ENCODE peak calls at places on chromosomes 12 and 14, in four cellular contexts. N, R, X and B are unnamed samples. For H3K4me1, the result is how much of the 10 kb centered on the place peaks cover.

GRCh38 chr14:55339770-55340169 is 68.5 kb downstream of the FBXO34 start:
- DNase-seq in R (no peak), X (no peak), N (no peak), B (no peak)

GRCh38 chr12:1798734-1799067 is 21.7 kb upstream of the LRTM2 start:
- DNase-seq in X (no peak), R (peak), N (peak), B (no peak)

GRCh38 chr12:94202245-94203180 is 54.1 kb downstream of the PLXNC1 start:
- DNase-seq in X (no peak), R (no peak), N (no peak), B (no peak)

GRCh38 chr14:87864356-87865230 is 128.4 kb downstream of the GALC start:
- DNase-seq in N (no peak), R (no peak), X (no peak), B (no peak)

GRCh38 chr12:49664591-49665146 is 41.3 kb downstream of the PRPF40B start:
- DNase-seq in X (no peak), N (no peak), R (no peak), B (no peak)

GRCh38 chr12:42673535-42673934 is 84.0 kb upstream of the PRICKLE1 start:
- DNase-seq in X (no peak), N (no peak), R (no peak), B (no peak)

GRCh38 chr12:104720346-104721064 is 237.6 kb downstream of the SLC41A2 start:
- DNase-seq in N (no peak), X (peak), R (no peak), B (no peak)

GRCh38 chr14:69044965-69045555 is 66.0 kb upstream of the ACTN1 start:
- DNase-seq in X (peak), R (no peak), N (no peak), B (no peak)

GRCh38 chr12:11830298-11830937 is 180.9 kb downstream of the ETV6 start:
- DNase-seq in X (no peak), N (no peak), R (no peak), B (no peak)

GRCh38 chr12:72272731-72273498 is 745 bp downstream of the TRHDE start:
- DNase-seq in R (no peak), N (peak), X (peak), B (peak)

GRCh38 chr14:105480807-105481801 is 5.6 kb upstream of the CRIP1 start:
- DNase-seq in N (peak), R (peak), X (peak), B (peak)

GRCh38 chr14:92519246-92520101 is 5.9 kb downstream of the RIN3 start:
- DNase-seq in X (no peak), N (no peak), R (no peak), B (no peak)

GRCh38 chr12:10771132-10771733 is 31.2 kb downstream of the TAS2R7 start:
- DNase-seq in N (no peak), X (peak), R (no peak), B (no peak)

GRCh38 chr14:93949511-93950075 is 22.4 kb downstream of the FAM181A start:
- DNase-seq in X (no peak), R (no peak), N (no peak), B (no peak)

GRCh38 chr12:69059465-69060457 is 126.8 kb upstream of the CPM start:
- DNase-seq in R (no peak), N (no peak), X (peak), B (no peak)

GRCh38 chr12:117151195-117152031 is 38.9 kb downstream of the FBXO21 start:
- DNase-seq in R (peak), X (no peak), N (peak), B (peak)

GRCh38 chr14:105391541-105391940 is 6.8 kb upstream of the TEX22 start:
- DNase-seq in N (no peak), R (no peak), X (no peak), B (no peak)

GRCh38 chr12:2925322-2925995 is 33.7 kb upstream of the TEAD4 start:
- DNase-seq in N (no peak), X (no peak), R (no peak), B (no peak)

GRCh38 chr12:115075552-115076170 is 391.7 kb upstream of the TBX3 start:
- DNase-seq in R (no peak), N (no peak), X (no peak), B (no peak)

GRCh38 chr12:234891-235415 is 21.0 kb upstream of the SLC6A12 start:
- DNase-seq in X (no peak), N (no peak), R (no peak), B (peak)

GRCh38 chr12:49838973-49839633 is 3.8 kb downstream of the BCDIN3D start:
- DNase-seq in X (no peak), N (no peak), R (no peak), B (no peak)

GRCh38 chr14:53180272-53181221 is 27.4 kb upstream of the DDHD1 start:
- DNase-seq in N (no peak), R (no peak), X (no peak), B (no peak)

GRCh38 chr12:130423136-130423535 is 85.4 kb downstream of the PIWIL1 start:
- DNase-seq in N (no peak), X (no peak), R (no peak), B (no peak)

GRCh38 chr14:104799657-104800599 is 973 bp upstream of the ZBTB42 start:
- DNase-seq in X (peak), N (peak), R (peak), B (peak)

GRCh38 chr12:28424965-28425364 is 234.7 kb downstream of the CCDC91 start:
- DNase-seq in N (peak), R (no peak), X (peak), B (no peak)

GRCh38 chr12:111445311-111446043 is 39.8 kb downstream of the SH2B3 start:
- DNase-seq in N (peak), X (no peak), R (peak), B (peak)

GRCh38 chr12:132524405-132524804 is 34.5 kb downstream of the FBRSL1 start:
- DNase-seq in X (peak), N (no peak), R (no peak), B (no peak)

GRCh38 chr12:24695657-24696329 is 253.1 kb downstream of the BCAT1 start:
- DNase-seq in X (peak), N (no peak), R (no peak), B (no peak)

GRCh38 chr14:79418649-79419415 is 792.5 kb downstream of the DIO2 start:
- DNase-seq in R (no peak), X (no peak), N (no peak), B (no peak)

GRCh38 chr12:114702462-114702861 is 18.5 kb upstream of the TBX3 start:
- DNase-seq in R (no peak), X (no peak), N (no peak), B (no peak)

GRCh38 chr12:87952850-87953249 is 76.4 kb downstream of the C12orf50 start:
- DNase-seq in R (no peak), N (no peak), X (no peak), B (no peak)

GRCh38 chr14:24299255-24300191 is at the start of the genes DHRS1 and NOP9:
- DNase-seq in N (peak), R (peak), X (peak), B (peak)

GRCh38 chr12:129717438-129717837 is 186.4 kb downstream of the TMEM132D start:
- DNase-seq in R (no peak), X (no peak), N (no peak), B (no peak)

GRCh38 chr14:91402278-91403068 is 15.1 kb downstream of the CCDC88C start:
- DNase-seq in X (no peak), N (peak), R (no peak), B (no peak)

GRCh38 chr12:98948566-98948965 is 303.5 kb downstream of the APAF1 start:
- DNase-seq in R (no peak), X (no peak), N (no peak), B (no peak)

GRCh38 chr12:127629066-127629820 is 637.7 kb upstream of the TMEM132C start:
- DNase-seq in R (no peak), X (peak), N (no peak), B (no peak)

GRCh38 chr12:124915249-124916236 is 1.1 kb upstream of the UBC start:
- DNase-seq in X (no peak), R (no peak), N (peak), B (peak)

GRCh38 chr12:76450690-76451089 is 102.5 kb upstream of the BBS10 start:
- DNase-seq in X (peak), N (no peak), R (no peak), B (no peak)

GRCh38 chr12:92059976-92060375 is 85.7 kb downstream of the BTG1 start:
- DNase-seq in R (no peak), X (peak), N (no peak), B (no peak)
- H3K4me3 ChIP-seq in R (no peak), X (peak), N (no peak), B (no peak)

GRCh38 chr12:4289334-4289878 is 15.8 kb downstream of the CCND2 start:
- DNase-seq in R (no peak), N (no peak), X (no peak), B (no peak)
- H3K4me1 ChIP-seq in R (half or more), N (under half), X (under half), B (under half)

DNA sequence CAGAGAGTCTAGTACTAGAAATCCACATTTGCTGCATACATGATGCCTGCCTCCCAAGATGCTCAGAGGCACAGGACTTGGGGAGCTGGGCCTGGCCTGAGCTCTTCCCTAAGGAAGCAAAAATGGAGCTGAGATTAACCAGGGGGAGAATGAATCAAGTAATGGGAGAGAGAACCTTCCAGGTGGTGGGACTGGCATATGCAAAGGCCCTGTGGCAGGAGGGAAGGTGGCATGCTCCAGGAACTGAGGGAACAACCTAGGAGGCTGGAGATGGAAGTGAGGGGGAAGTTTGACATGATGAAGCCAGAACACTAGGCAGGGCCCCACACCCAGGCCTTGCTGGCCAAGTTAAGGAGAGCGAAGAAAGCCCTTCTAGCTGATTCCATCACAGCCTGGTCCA is 23.3 kb downstream of the TMEM63C start:
- DNase-seq in R (no peak), N (no peak), X (no peak), B (no peak)
- H3K27ac ChIP-seq in R (no peak), N (no peak), X (no peak), B (no peak)

GRCh38 chr12:21651821-21652220 is 5.8 kb downstream of the LDHB start:
- DNase-seq in R (no peak), X (no peak), N (no peak), B (no peak)

GRCh38 chr12:21659383-21659782 is 1.7 kb upstream of the LDHB start:
- DNase-seq in N (no peak), R (no peak), X (no peak), B (no peak)

GRCh38 chr12:21657336-21658077 is at the start of gene LDHB:
- DNase-seq in R (peak), N (peak), X (peak), B (peak)

GRCh38 chr12:21656931-21657335 is 709 bp downstream of the LDHB start:
- DNase-seq in N (peak), R (no peak), X (peak), B (peak)

GRCh38 chr12:21655594-21655993 is 2.0 kb downstream of the LDHB start:
- DNase-seq in N (no peak), X (no peak), R (no peak), B (no peak)
- H3K4me3 ChIP-seq in N (no peak), X (peak), R (peak), B (peak)

DNA sequence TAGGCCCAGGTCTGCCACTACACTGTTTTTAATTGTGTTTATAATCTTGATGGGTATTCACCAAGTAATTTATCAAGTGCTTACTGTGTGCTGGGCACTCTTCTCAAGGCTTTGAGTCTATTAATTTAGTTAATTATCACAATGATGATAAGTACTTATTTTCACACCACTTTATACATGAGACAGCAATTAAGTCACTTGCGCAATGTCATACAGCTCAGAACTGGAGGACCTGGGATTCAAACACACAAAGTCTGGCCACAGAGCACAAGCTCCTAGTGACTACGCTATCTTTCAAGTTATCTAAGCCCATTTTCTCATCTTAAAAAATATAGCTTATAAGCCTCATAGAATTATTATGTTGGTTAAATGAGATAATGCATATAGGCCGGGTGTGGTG is 85.0 kb downstream of the LLPH start:
- DNase-seq in N (no peak), X (no peak), R (no peak), B (no peak)
- H3K4me1 ChIP-seq in N (under half), X (under half), R (under half), B (under half)

DNA sequence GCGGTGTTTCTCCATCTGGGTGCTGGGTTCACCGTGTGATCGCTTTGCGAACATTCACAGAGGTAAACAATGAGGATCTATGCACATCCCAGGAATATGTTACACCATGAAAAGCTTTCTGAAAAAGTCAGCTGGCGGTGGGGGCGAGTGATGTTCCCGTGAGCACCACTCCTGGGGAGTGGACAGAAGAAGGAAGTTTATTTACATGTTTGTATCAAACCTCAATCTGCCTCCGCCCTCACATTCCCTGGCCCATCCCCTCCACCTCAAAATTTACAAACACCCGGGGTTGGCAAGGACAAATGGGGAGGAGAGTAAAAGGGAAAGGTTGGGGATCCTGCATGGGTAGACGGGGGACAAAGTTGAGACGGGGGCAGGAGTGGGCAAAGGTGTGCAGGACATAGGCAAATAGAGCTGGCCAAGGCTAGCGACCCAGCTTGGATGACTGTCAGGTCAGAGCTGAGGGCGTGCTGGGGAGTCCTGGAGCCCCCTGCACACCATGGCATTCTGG is 6.9 kb downstream of the TNFRSF1A start:
- DNase-seq in R (no peak), N (peak), X (no peak), B (no peak)
- H3K27ac ChIP-seq in R (peak), N (peak), X (peak), B (peak)

GRCh38 chr14:75561013-75561432 is 17.4 kb upstream of the FLVCR2 start:
- DNase-seq in N (peak), R (peak), X (peak), B (peak)

GRCh38 chr14:75562048-75562447 is 16.4 kb upstream of the FLVCR2 start:
- DNase-seq in R (no peak), N (no peak), X (no peak), B (no peak)

GRCh38 chr14:75559045-75559444 is 19.4 kb upstream of the FLVCR2 start:
- DNase-seq in N (no peak), R (no peak), X (no peak), B (no peak)

GRCh38 chr14:75558440-75558839 is 20.0 kb upstream of the FLVCR2 start:
- DNase-seq in R (no peak), N (no peak), X (no peak), B (no peak)

GRCh38 chr14:75559451-75560187 is 18.8 kb upstream of the FLVCR2 start:
- DNase-seq in N (peak), R (no peak), X (peak), B (peak)
- H3K4me3 ChIP-seq in N (no peak), R (no peak), X (no peak), B (no peak)

GRCh38 chr12:53462935-53463334 is 11.0 kb downstream of the PCBP2 start:
- DNase-seq in R (no peak), N (no peak), X (no peak), B (no peak)
- H3K4me1 ChIP-seq in R (half or more), N (under half), X (under half), B (under half)

GRCh38 chr14:22547309-22547947 is 41.6 kb downstream of the DAD1 start:
- DNase-seq in X (no peak), N (no peak), R (no peak), B (no peak)

GRCh38 chr14:22549304-22549962 is 39.6 kb downstream of the DAD1 start:
- DNase-seq in R (no peak), X (no peak), N (no peak), B (no peak)

GRCh38 chr14:22549981-22550670 is 38.9 kb downstream of the DAD1 start:
- DNase-seq in N (no peak), R (no peak), X (peak), B (no peak)

GRCh38 chr14:22546722-22547071 is 42.3 kb downstream of the DAD1 start:
- DNase-seq in R (no peak), N (no peak), X (no peak), B (no peak)

GRCh38 chr14:22547948-22548750 is 40.9 kb downstream of the DAD1 start:
- DNase-seq in R (no peak), X (no peak), N (no peak), B (no peak)
- H3K27ac ChIP-seq in R (peak), X (no peak), N (no peak), B (no peak)

DNA sequence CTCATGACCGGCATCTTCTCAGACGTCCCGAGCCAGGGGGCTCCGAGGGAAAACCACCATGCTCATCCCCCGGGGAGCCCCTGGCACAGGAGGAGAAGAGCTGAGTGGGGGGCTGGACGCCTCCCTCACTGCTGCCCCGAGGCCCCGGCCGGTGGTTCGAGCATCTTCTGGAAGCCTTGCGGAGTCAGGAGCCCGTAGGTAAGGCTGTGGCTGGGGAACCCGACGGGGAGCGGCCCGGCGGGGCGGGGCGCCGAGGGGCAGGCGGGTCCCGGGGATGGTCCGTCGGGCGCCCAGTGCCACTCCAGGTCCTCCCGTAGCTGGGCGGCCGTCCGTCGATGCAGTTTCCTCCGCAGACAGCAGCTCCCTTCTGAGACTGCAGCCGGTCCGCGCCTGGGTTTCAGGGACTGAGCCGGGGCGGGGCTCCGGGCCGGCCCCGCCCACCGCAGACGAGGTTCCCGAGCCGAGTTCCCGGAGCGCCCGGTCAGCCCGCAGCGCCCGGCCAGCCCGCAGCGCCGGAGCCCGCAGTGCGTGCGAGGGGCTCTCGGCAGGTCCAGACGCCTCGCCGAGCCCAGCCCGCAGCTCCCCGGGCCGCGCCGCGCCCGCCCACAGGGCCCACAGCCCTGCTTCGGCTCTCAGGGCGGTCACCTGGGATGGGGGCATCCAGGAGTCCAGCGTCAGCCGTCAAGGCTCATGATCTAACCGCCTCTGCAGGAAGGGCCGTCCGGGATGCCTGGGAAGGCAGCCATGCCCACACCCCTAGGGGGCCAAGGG is at the start of gene PGF:
- DNase-seq in X (no peak), N (peak), R (no peak), B (peak)
- H3K4me3 ChIP-seq in X (peak), N (no peak), R (peak), B (peak)